ENCODE peak calls at places on chromosome 2, in seven cellular contexts. Z is H9, D is PC-3, I is kidney epithelial cell, X is HCT116, L is HepG2, W is heart left ventricle. R is an unnamed sample.

GRCh38 chr2:238346539-238346938 is 26.2 kb downstream of the TRAF3IP1 start:
- DNase-seq in W (no peak), Z (no peak), I (no peak), X (no peak), L (no peak), D (no peak), R (no peak)

GRCh38 chr2:197378494-197378972 is 56.3 kb downstream of the SF3B1 start:
- DNase-seq in X (peak; percentile 37), I (no peak), W (peak; percentile 18), D (peak; percentile 63), L (peak; percentile 54), Z (peak; percentile 53), R (peak; percentile 65)

GRCh38 chr2:48145845-48146452 is 239.7 kb upstream of the FBXO11 start:
- DNase-seq in Z (no peak), L (peak; percentile 58), W (no peak), I (no peak), X (no peak), D (no peak), R (no peak)

GRCh38 chr2:149679286-149679685 is 91.7 kb upstream of the MMADHC start:
- DNase-seq in L (no peak), X (no peak), Z (no peak), W (no peak), I (no peak), D (no peak), R (no peak)

GRCh38 chr2:12856934-12857660 is 140.4 kb downstream of the TRIB2 start:
- DNase-seq in Z (no peak), X (no peak), D (peak; percentile 92), W (no peak), I (peak; percentile 34), L (no peak), R (no peak)

GRCh38 chr2:230797515-230798495 is 66.9 kb upstream of the ITM2C start:
- DNase-seq in L (no peak), I (no peak), D (no peak), W (peak; percentile 25), X (no peak), Z (no peak), R (no peak)

GRCh38 chr2:48205137-48205798 is 299.0 kb upstream of the FBXO11 start:
- DNase-seq in W (no peak), I (no peak), D (no peak), Z (no peak), L (peak; percentile 97), X (no peak), R (no peak)

GRCh38 chr2:106885981-106886915 is at the start of gene ST6GAL2:
- DNase-seq in D (peak; percentile 52), W (no peak), X (no peak), Z (peak; percentile 50), I (no peak), L (no peak), R (peak; percentile 25)

GRCh38 chr2:110748489-110748867 is 16.1 kb downstream of the ACOXL start:
- DNase-seq in I (peak; percentile 55), W (no peak), L (no peak), D (peak; percentile 71), X (no peak), Z (no peak), R (no peak)

GRCh38 chr2:212549463-212549862 is 10.9 kb upstream of the ERBB4 start:
- DNase-seq in X (no peak), Z (no peak), I (no peak), D (no peak), L (no peak), W (no peak), R (no peak)

GRCh38 chr2:212554233-212554632 is 15.6 kb upstream of the ERBB4 start:
- DNase-seq in X (no peak), Z (no peak), W (no peak), I (no peak), L (no peak), D (no peak), R (no peak)

GRCh38 chr2:212547716-212548458 is 9.3 kb upstream of the ERBB4 start:
- DNase-seq in L (no peak), W (no peak), Z (no peak), X (no peak), I (no peak), D (peak; percentile 24), R (no peak)

GRCh38 chr2:212546669-212547068 is 8.1 kb upstream of the ERBB4 start:
- DNase-seq in L (no peak), X (no peak), I (no peak), W (no peak), Z (no peak), D (no peak), R (no peak)

GRCh38 chr2:212548459-212548815 is 9.8 kb upstream of the ERBB4 start:
- DNase-seq in I (no peak), D (peak; percentile 68), Z (no peak), X (peak; percentile 28), W (no peak), L (peak; percentile 42), R (no peak)
- TF ChIP-seq CTCF in I (peak; percentile 46), D (peak; percentile 68), Z (peak; percentile 56), X (peak; percentile 22), W (peak; percentile 56), L (peak; percentile 61), R (peak; percentile 53)

DNA sequence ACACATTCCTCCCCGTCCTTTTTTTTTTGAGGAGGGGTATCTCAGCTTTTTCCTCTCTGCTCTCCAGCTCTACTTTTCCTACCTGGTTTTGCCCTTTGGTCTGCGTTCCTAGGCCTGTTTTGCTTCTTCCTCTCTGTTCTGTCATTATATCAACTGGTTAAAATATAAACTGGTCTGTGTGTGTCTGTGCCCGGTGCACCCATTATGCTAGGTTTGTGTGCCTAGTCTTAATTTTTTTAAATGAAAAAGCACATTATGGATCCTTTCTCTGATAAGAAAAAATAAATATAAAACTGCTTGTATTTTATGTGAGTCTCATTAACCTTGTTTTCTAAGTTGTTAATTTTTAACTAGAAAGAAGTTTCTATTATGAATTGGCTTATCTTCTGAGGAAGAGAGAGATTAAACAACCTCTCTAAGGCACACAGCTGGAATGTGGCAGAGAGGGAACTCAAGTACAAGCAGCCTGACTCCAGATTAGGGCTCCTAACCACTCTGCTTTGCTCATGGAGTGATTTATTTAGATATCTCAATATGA is 17.4 kb downstream of the SLC38A11 start:
- DNase-seq in I (no peak), D (no peak), L (peak; percentile 85), Z (no peak), W (no peak), X (no peak), R (no peak)
- TF ChIP-seq CTCF in I (no peak), D (no peak), L (no peak), Z (no peak), W (no peak), X (no peak), R (no peak)

DNA sequence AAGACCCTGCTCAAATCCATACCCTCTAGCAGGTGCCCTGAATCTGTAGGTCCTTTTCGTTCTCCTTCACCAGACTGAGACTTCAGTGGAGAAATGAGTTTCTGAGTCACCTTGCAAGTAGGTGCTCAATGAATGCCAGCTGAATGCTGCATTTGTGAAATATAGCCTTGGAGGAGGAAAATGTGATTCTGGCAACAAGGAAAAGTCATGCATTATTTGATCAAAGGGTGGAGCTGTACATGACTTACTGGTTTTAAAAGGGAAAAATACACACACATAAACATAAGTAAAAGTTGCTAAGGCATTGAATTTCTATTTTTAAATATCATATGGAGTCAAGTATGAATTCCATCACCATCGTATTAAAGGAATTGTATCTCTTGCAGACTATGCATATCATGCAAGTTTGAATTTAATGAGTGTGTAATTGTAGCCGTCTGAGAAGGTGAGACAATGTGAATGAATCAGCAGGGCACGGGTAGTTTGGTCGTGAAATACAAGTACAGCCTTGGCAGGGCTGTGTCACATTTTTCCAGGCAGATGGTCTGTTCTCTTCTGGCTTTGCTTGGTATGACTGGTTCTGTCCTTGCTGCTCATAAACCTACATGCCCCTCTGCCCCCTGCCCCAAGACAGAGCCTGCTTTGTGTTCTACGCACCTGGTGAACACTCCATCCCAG is 160.8 kb downstream of the COL6A3 start:
- DNase-seq in I (no peak), W (no peak), L (no peak), D (peak; percentile 85), Z (no peak), X (no peak), R (no peak)
- TF ChIP-seq CTCF in I (no peak), W (no peak), L (no peak), D (no peak), Z (no peak), X (no peak), R (no peak)

GRCh38 chr2:128301501-128301966 is 17.1 kb downstream of the HS6ST1 start:
- DNase-seq in X (no peak), I (peak; percentile 56), W (no peak), L (no peak), Z (no peak), D (no peak), R (no peak)
- TF ChIP-seq CTCF in X (no peak), I (no peak), W (no peak), L (no peak), Z (no peak), D (no peak), R (no peak)

DNA sequence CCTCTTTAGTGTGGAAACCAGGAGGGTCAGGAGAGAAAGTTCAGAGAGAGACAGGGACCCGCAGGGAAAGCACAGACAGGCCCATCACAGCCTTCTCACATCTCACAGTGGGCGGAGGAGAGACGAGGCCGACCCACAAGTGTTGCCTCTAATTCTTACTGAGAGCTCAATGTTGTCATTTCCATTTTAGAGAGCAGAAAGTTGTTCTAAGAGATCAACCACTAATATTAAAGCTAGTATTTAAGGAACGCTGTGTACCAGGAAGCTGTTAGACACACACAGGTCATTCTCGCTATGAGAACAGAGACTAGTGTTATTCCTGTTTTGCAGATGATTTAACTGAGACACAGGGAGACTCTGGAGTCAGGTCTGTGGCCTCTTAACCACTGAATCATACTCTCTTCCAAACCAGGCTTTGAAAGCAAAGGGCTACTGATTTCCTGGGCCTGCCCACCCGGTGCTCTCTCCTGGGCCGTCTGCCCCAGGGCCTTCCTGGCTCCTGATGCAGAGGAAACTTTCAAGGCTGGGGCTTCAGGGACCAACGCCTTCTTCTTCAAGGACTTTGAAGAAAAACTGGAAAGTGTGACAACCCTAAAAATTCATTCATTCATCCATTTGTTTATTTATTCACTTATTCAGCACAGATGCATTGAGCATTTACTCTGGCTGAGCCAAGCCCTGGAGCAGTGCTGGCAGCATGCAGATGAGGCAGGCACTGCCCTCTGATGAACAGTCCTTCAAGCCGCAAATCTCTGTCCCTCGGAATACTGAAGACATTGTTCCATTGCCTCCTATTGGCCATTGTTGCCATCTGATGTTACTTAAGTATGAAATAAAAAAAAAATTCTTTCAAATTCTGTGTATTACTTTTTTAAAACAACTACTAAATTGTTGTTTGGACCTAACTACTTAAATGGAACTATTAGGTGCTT is 37.2 kb upstream of the BIN1 start:
- DNase-seq in Z (no peak), D (no peak), I (no peak), X (peak; percentile 12), L (no peak), W (no peak), R (no peak)
- TF ChIP-seq CTCF in Z (no peak), D (no peak), I (peak; percentile 9), X (peak; percentile 7), L (no peak), W (no peak), R (no peak)

GRCh38 chr2:53515435-53516332 is 251.9 kb upstream of the CHAC2 start:
- DNase-seq in Z (peak; percentile 48), W (no peak), L (no peak), X (no peak), D (peak; percentile 41), I (no peak), R (no peak)
- TF ChIP-seq CTCF in Z (peak; percentile 45), W (no peak), L (peak; percentile 33), X (peak; percentile 28), D (peak; percentile 55), I (no peak), R (no peak)

GRCh38 chr2:29841386-29842004 is 79.9 kb downstream of the ALK start:
- DNase-seq in L (peak; percentile 30), Z (peak; percentile 46), D (peak; percentile 59), W (no peak), X (peak; percentile 3), I (no peak), R (peak; percentile 41)
- TF ChIP-seq CTCF in L (peak; percentile 73), Z (peak; percentile 90), D (peak; percentile 92), W (peak; percentile 83), X (peak; percentile 86), I (peak; percentile 96), R (peak; percentile 69)

GRCh38 chr2:143282684-143283083 is 153.5 kb downstream of the ARHGAP15 start:
- DNase-seq in D (peak; percentile 5), X (no peak), Z (peak; percentile 55), I (no peak), L (no peak), W (no peak), R (no peak)
- TF ChIP-seq CTCF in D (peak; percentile 49), X (peak; percentile 55), Z (peak; percentile 73), I (peak; percentile 9), L (peak; percentile 29), W (no peak), R (no peak)